ENCODE peak calls at places on chromosomes 16 and 17, in eight cellular contexts. G is body of pancreas, K is foreskin fibroblast, A is A549, S is lower leg skin, E is pancreas, V is fibroblast of the aortic adventitia, F is fibroblast of mammary gland. I is an unnamed sample.
A peak's percentile ranks its signal among the peaks of the same experiment; 100 is the strongest.

GRCh38 chr16:27726621-27727275 is 176.8 kb downstream of the KATNIP start:
- DNase-seq in G (no peak), K (peak; percentile 74), A (no peak), S (no peak), E (peak; percentile 32), V (peak; percentile 85), F (peak; percentile 89), I (no peak)

GRCh38 chr16:86029131-86029741 is 130.3 kb downstream of the IRF8 start:
- DNase-seq in G (no peak), K (no peak), A (no peak), S (peak; percentile 84), E (no peak), V (peak; percentile 30), F (peak; percentile 13), I (no peak)

GRCh38 chr16:72013389-72013788 is 4.8 kb downstream of the DHODH start:
- DNase-seq in G (no peak), K (peak; percentile 22), A (no peak), S (no peak), E (no peak), V (peak; percentile 19), F (peak; percentile 51), I (no peak)

GRCh38 chr17:61488878-61489718 is 36.9 kb downstream of the TBX4 start:
- DNase-seq in G (peak; percentile 74), K (no peak), A (no peak), S (peak; percentile 78), E (no peak), V (no peak), F (no peak), I (no peak)

GRCh38 chr16:81210807-81211206 is 27.7 kb upstream of the BCO1 start:
- DNase-seq in G (no peak), K (no peak), A (no peak), S (no peak), E (no peak), V (no peak), F (no peak), I (no peak)

GRCh38 chr17:29996458-29996857 is 55.0 kb downstream of the EFCAB5 start:
- DNase-seq in G (no peak), K (no peak), A (no peak), S (no peak), E (no peak), V (no peak), F (no peak), I (no peak)

GRCh38 chr17:70987867-70988340 is 818.6 kb downstream of the KCNJ2 start:
- DNase-seq in G (no peak), K (no peak), A (no peak), S (no peak), E (no peak), V (no peak), F (no peak), I (no peak)

GRCh38 chr17:80108321-80108971 is 7.1 kb downstream of the GAA start:
- DNase-seq in G (no peak), K (no peak), A (no peak), S (peak; percentile 79), E (peak; percentile 69), V (no peak), F (no peak), I (no peak)

GRCh38 chr16:70720431-70721201 is 34.8 kb upstream of the MTSS2 start:
- DNase-seq in G (no peak), K (no peak), A (no peak), S (no peak), E (no peak), V (no peak), F (no peak), I (no peak)

GRCh38 chr16:70746708-70747424 is 54.1 kb downstream of the VAC14 start:
- DNase-seq in G (peak; percentile 90), K (peak; percentile 94), A (peak; percentile 91), S (peak; percentile 93), E (no peak), V (peak; percentile 91), F (peak; percentile 96), I (peak; percentile 63)

GRCh38 chr17:82081966-82082365 is 16.1 kb downstream of the FASN start:
- DNase-seq in G (no peak), K (no peak), A (no peak), S (no peak), E (peak; percentile 71), V (no peak), F (no peak), I (no peak)

GRCh38 chr16:3542601-3543373 is 34.4 kb downstream of the NLRC3 start:
- DNase-seq in G (no peak), K (peak; percentile 18), A (no peak), S (no peak), E (no peak), V (no peak), F (peak; percentile 7), I (no peak)

GRCh38 chr17:10806863-10807262 is 3.0 kb upstream of the TMEM238L start:
- DNase-seq in G (no peak), K (no peak), A (no peak), S (no peak), E (no peak), V (no peak), F (no peak), I (no peak)

GRCh38 chr17:29062215-29062614 is 19.3 kb downstream of the PIPOX start:
- DNase-seq in G (no peak), K (no peak), A (no peak), S (no peak), E (no peak), V (no peak), F (no peak), I (no peak)

GRCh38 chr16:14545346-14545884 is 84.6 kb downstream of the PARN start:
- DNase-seq in G (no peak), K (no peak), A (no peak), S (no peak), E (no peak), V (no peak), F (no peak), I (no peak)

GRCh38 chr16:14549789-14550153 is 80.3 kb downstream of the PARN start:
- DNase-seq in G (peak; percentile 75), K (no peak), A (no peak), S (no peak), E (no peak), V (no peak), F (no peak), I (no peak)

GRCh38 chr16:14553447-14553846 is 76.6 kb downstream of the PARN start:
- DNase-seq in G (no peak), K (no peak), A (no peak), S (no peak), E (no peak), V (no peak), F (no peak), I (no peak)

GRCh38 chr16:14548933-14549788 is 80.9 kb downstream of the PARN start:
- DNase-seq in G (peak; percentile 16), K (no peak), A (no peak), S (no peak), E (no peak), V (no peak), F (no peak), I (no peak)
- TF ChIP-seq CTCF in G (no peak), K (no peak), A (no peak), S (no peak), E (no peak), V (no peak), F (no peak), I (no peak)

DNA sequence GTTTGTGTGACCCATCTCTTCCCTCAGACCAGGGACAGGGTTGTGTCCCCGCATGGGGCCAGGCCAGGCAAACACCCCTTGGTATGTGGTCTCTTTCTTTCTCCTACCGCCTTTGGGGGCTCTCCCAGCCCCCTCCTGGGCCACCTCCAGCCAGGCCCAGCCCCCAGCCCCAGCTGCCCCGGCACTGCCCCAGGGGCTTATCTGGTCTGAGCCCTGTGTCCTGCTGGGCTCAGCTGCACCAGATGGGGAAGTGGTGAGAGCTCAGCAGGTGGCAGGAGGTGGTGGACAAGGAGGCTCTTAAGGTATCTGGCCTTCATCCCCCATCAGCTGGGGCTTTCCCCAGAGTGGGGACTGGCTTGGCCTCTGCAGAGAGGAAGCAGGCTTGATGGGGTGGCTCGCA is 8.7 kb downstream of the ADAM11 start:
- DNase-seq in G (no peak), K (no peak), A (no peak), S (no peak), E (peak; percentile 42), V (no peak), F (no peak), I (no peak)
- H3K4me3 ChIP-seq in G (no peak overlapping the region), K (no peak overlapping the region), A (no peak overlapping the region), S (no peak overlapping the region), E (no peak overlapping the region), V (no peak overlapping the region), F (no peak overlapping the region), I (no peak overlapping the region)

GRCh38 chr16:80084614-80085013 is 456.2 kb upstream of the DYNLRB2 start:
- DNase-seq in G (peak; percentile 55), K (peak; percentile 16), A (peak; percentile 46), S (no peak), E (no peak), V (peak; percentile 1), F (peak; percentile 26), I (peak; percentile 18)
- TF ChIP-seq CTCF in G (no peak), K (peak; percentile 38), A (peak; percentile 61), S (no peak), E (peak; percentile 41), V (no peak), F (peak; percentile 37), I (peak; percentile 61)

GRCh38 chr16:56591377-56592060 is 2.2 kb downstream of the MT3 start:
- DNase-seq in G (no peak), K (no peak), A (no peak), S (peak; percentile 64), E (no peak), V (no peak), F (no peak), I (no peak)

GRCh38 chr16:56594292-56594619 is 4.9 kb downstream of the MT3 start:
- DNase-seq in G (no peak), K (no peak), A (no peak), S (no peak), E (no peak), V (no peak), F (no peak), I (no peak)

GRCh38 chr16:56593573-56594291 is 4.4 kb downstream of the MT3 start:
- DNase-seq in G (no peak), K (no peak), A (no peak), S (no peak), E (no peak), V (no peak), F (no peak), I (no peak)

GRCh38 chr16:56588781-56589140 is 567 bp upstream of the MT3 start:
- DNase-seq in G (no peak), K (no peak), A (no peak), S (peak; percentile 25), E (no peak), V (no peak), F (no peak), I (no peak)

DNA sequence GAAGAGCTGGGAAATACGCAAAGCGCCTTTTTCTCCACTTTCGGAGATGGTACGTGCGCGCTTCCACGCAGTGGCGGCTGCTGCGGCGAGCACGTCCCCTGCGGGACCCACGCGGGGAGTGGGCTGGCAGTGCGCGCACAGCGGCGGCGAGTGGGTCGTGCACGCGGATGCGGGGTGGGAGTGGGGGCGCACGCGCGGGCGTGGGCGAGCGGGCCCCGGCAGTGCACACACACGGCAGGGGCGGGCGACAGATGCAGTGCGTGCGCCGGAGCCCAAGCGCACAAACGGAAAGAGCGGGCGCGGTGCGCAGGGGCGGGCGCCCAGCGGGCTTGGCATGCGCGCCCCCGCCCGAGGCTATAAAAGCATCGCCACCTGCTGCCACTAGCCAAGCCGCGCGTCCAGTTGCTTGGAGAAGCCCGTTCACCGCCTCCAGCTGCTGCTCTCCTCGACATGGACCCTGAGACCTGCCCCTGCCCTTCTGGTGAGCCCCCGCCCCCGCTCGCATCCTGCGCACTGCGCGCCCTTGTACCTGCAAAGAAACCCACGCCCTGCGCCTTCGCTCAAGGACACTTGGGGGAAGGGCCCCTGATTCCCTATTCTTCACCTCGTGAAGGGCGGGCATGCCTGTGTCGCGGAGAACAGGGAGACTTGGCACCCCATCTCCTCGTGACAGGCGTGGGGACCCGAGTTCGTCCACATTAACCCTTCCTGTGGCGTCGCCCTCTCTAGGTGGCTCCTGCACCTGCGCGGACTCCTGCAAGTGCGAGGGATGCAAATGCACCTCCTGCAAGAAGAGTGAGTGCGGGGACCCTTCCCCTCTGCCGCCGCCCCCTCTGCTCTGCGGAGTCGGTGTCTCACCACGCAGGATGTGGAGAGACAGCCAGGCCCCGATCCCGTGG is at the start of gene MT3:
- DNase-seq in G (peak; percentile 25), K (peak; percentile 43), A (no peak), S (peak; percentile 78), E (peak; percentile 69), V (no peak), F (no peak), I (no peak)
- H3K4me3 ChIP-seq in G (no peak within 1 kb of the TSS), K (peak within 1 kb of the TSS; percentile 31), A (peak within 1 kb of the TSS; percentile 36), S (no peak within 1 kb of the TSS), E (peak within 1 kb of the TSS; percentile 49), V (peak within 1 kb of the TSS; percentile 50), F (no peak within 1 kb of the TSS), I (peak within 1 kb of the TSS; percentile 28)